ENCODE peak calls at places on chromosomes 6 and 20, in seven cellular contexts. One of them, this sample, is unnamed.
A peak's percentile ranks its signal among the peaks of the same experiment; 100 is the strongest.

GRCh38 chr20:44851545-44851944 is 34.0 kb upstream of the YWHAB start:
- DNase-seq in islet precursor cell: no peak
- DNase-seq in testis: no peak
- DNase-seq in substantia nigra: no peak
- DNase-seq in CD4-positive, alpha-beta T cell: no peak
- DNase-seq in activated naive CD4-positive, alpha-beta T cell treated with anti-CD3 and anti-CD28 coated beads, Interleukin-2, amount 10 ng/mL, durations not matched to agents 7 days and 5 days: no peak
- DNase-seq in left lung: no peak
- DNase-seq in this sample: no peak

GRCh38 chr6:168432196-168432595 is 8.8 kb upstream of the SMOC2 start:
- DNase-seq in islet precursor cell: no peak
- DNase-seq in testis: no peak
- DNase-seq in substantia nigra: no peak
- DNase-seq in CD4-positive, alpha-beta T cell: no peak
- DNase-seq in activated naive CD4-positive, alpha-beta T cell treated with anti-CD3 and anti-CD28 coated beads, Interleukin-2, amount 10 ng/mL, durations not matched to agents 7 days and 5 days: no peak
- DNase-seq in left lung: no peak
- DNase-seq in this sample: no peak

GRCh38 chr20:56589633-56590032 is 39.5 kb upstream of the TFAP2C start:
- DNase-seq in islet precursor cell: no peak
- DNase-seq in testis: no peak
- DNase-seq in substantia nigra: no peak
- DNase-seq in CD4-positive, alpha-beta T cell: no peak
- DNase-seq in activated naive CD4-positive, alpha-beta T cell treated with anti-CD3 and anti-CD28 coated beads, Interleukin-2, amount 10 ng/mL, durations not matched to agents 7 days and 5 days: no peak
- DNase-seq in left lung: no peak
- DNase-seq in this sample: no peak

GRCh38 chr6:136067731-136068341 is 182.3 kb downstream of the MTFR2 start:
- DNase-seq in islet precursor cell: peak; percentile 78
- DNase-seq in testis: no peak
- DNase-seq in substantia nigra: no peak
- DNase-seq in CD4-positive, alpha-beta T cell: no peak
- DNase-seq in activated naive CD4-positive, alpha-beta T cell treated with anti-CD3 and anti-CD28 coated beads, Interleukin-2, amount 10 ng/mL, durations not matched to agents 7 days and 5 days: no peak
- DNase-seq in left lung: no peak
- DNase-seq in this sample: no peak

GRCh38 chr6:48959401-48960060 is 503.5 kb downstream of the MMUT start:
- DNase-seq in islet precursor cell: no peak
- DNase-seq in testis: no peak
- DNase-seq in substantia nigra: no peak
- DNase-seq in CD4-positive, alpha-beta T cell: no peak
- DNase-seq in activated naive CD4-positive, alpha-beta T cell treated with anti-CD3 and anti-CD28 coated beads, Interleukin-2, amount 10 ng/mL, durations not matched to agents 7 days and 5 days: no peak
- DNase-seq in left lung: no peak
- DNase-seq in this sample: no peak

GRCh38 chr6:169454204-169454871 is 200.7 kb upstream of the THBS2 start:
- DNase-seq in islet precursor cell: no peak
- DNase-seq in testis: no peak
- DNase-seq in substantia nigra: no peak
- DNase-seq in CD4-positive, alpha-beta T cell: no peak
- DNase-seq in activated naive CD4-positive, alpha-beta T cell treated with anti-CD3 and anti-CD28 coated beads, Interleukin-2, amount 10 ng/mL, durations not matched to agents 7 days and 5 days: no peak
- DNase-seq in left lung: no peak
- DNase-seq in this sample: no peak

GRCh38 chr6:82144852-82145332 is 102.7 kb downstream of the IBTK start:
- DNase-seq in islet precursor cell: peak; percentile 84
- DNase-seq in testis: peak; percentile 22
- DNase-seq in substantia nigra: no peak
- DNase-seq in CD4-positive, alpha-beta T cell: no peak
- DNase-seq in activated naive CD4-positive, alpha-beta T cell treated with anti-CD3 and anti-CD28 coated beads, Interleukin-2, amount 10 ng/mL, durations not matched to agents 7 days and 5 days: no peak
- DNase-seq in left lung: no peak
- DNase-seq in this sample: no peak

GRCh38 chr20:58042626-58043025 is 185.8 kb downstream of the ANKRD60 start:
- DNase-seq in islet precursor cell: no peak
- DNase-seq in testis: no peak
- DNase-seq in substantia nigra: no peak
- DNase-seq in CD4-positive, alpha-beta T cell: no peak
- DNase-seq in activated naive CD4-positive, alpha-beta T cell treated with anti-CD3 and anti-CD28 coated beads, Interleukin-2, amount 10 ng/mL, durations not matched to agents 7 days and 5 days: no peak
- DNase-seq in left lung: no peak
- DNase-seq in this sample: no peak

GRCh38 chr6:134170844-134171243 is 118.4 kb upstream of the SLC2A12 start:
- DNase-seq in islet precursor cell: peak; percentile 74
- DNase-seq in testis: no peak
- DNase-seq in substantia nigra: no peak
- DNase-seq in CD4-positive, alpha-beta T cell: no peak
- DNase-seq in activated naive CD4-positive, alpha-beta T cell treated with anti-CD3 and anti-CD28 coated beads, Interleukin-2, amount 10 ng/mL, durations not matched to agents 7 days and 5 days: no peak
- DNase-seq in left lung: no peak
- DNase-seq in this sample: no peak

GRCh38 chr6:165987483-165988305 is 180.0 kb downstream of the TBXT start:
- DNase-seq in islet precursor cell: peak; percentile 83
- DNase-seq in testis: peak; percentile 93
- DNase-seq in substantia nigra: peak; percentile 59
- DNase-seq in CD4-positive, alpha-beta T cell: no peak
- DNase-seq in activated naive CD4-positive, alpha-beta T cell treated with anti-CD3 and anti-CD28 coated beads, Interleukin-2, amount 10 ng/mL, durations not matched to agents 7 days and 5 days: no peak
- DNase-seq in left lung: no peak
- DNase-seq in this sample: no peak

GRCh38 chr20:46400253-46400652 is 6.2 kb downstream of the ELMO2 start:
- DNase-seq in islet precursor cell: no peak
- DNase-seq in testis: peak; percentile 61
- DNase-seq in substantia nigra: no peak
- DNase-seq in CD4-positive, alpha-beta T cell: no peak
- DNase-seq in activated naive CD4-positive, alpha-beta T cell treated with anti-CD3 and anti-CD28 coated beads, Interleukin-2, amount 10 ng/mL, durations not matched to agents 7 days and 5 days: no peak
- DNase-seq in left lung: no peak
- DNase-seq in this sample: no peak

GRCh38 chr6:108497883-108498282 is 62.8 kb upstream of the FOXO3 start:
- DNase-seq in islet precursor cell: peak; percentile 78
- DNase-seq in testis: peak; percentile 41
- DNase-seq in substantia nigra: no peak
- DNase-seq in CD4-positive, alpha-beta T cell: no peak
- DNase-seq in activated naive CD4-positive, alpha-beta T cell treated with anti-CD3 and anti-CD28 coated beads, Interleukin-2, amount 10 ng/mL, durations not matched to agents 7 days and 5 days: peak; percentile 43
- DNase-seq in left lung: no peak
- DNase-seq in this sample: no peak

GRCh38 chr6:14873781-14874446 is 372.0 kb upstream of the JARID2 start:
- DNase-seq in islet precursor cell: no peak
- DNase-seq in testis: no peak
- DNase-seq in substantia nigra: no peak
- DNase-seq in CD4-positive, alpha-beta T cell: no peak
- DNase-seq in activated naive CD4-positive, alpha-beta T cell treated with anti-CD3 and anti-CD28 coated beads, Interleukin-2, amount 10 ng/mL, durations not matched to agents 7 days and 5 days: no peak
- DNase-seq in left lung: no peak
- DNase-seq in this sample: no peak

GRCh38 chr6:540490-540889 is 116.4 kb downstream of the HUS1B start:
- DNase-seq in islet precursor cell: no peak
- DNase-seq in testis: no peak
- DNase-seq in substantia nigra: no peak
- DNase-seq in CD4-positive, alpha-beta T cell: no peak
- DNase-seq in activated naive CD4-positive, alpha-beta T cell treated with anti-CD3 and anti-CD28 coated beads, Interleukin-2, amount 10 ng/mL, durations not matched to agents 7 days and 5 days: no peak
- DNase-seq in left lung: no peak
- DNase-seq in this sample: no peak

GRCh38 chr20:17935186-17935585 is 33.4 kb downstream of the SNX5 start:
- DNase-seq in islet precursor cell: no peak
- DNase-seq in testis: no peak
- DNase-seq in substantia nigra: no peak
- DNase-seq in CD4-positive, alpha-beta T cell: no peak
- DNase-seq in activated naive CD4-positive, alpha-beta T cell treated with anti-CD3 and anti-CD28 coated beads, Interleukin-2, amount 10 ng/mL, durations not matched to agents 7 days and 5 days: no peak
- DNase-seq in left lung: no peak
- DNase-seq in this sample: no peak

GRCh38 chr20:7193681-7194080 is 426.2 kb downstream of the BMP2 start:
- DNase-seq in islet precursor cell: no peak
- DNase-seq in testis: no peak
- DNase-seq in substantia nigra: no peak
- DNase-seq in CD4-positive, alpha-beta T cell: no peak
- DNase-seq in activated naive CD4-positive, alpha-beta T cell treated with anti-CD3 and anti-CD28 coated beads, Interleukin-2, amount 10 ng/mL, durations not matched to agents 7 days and 5 days: no peak
- DNase-seq in left lung: no peak
- DNase-seq in this sample: no peak

GRCh38 chr20:39880890-39881289 is 808.1 kb downstream of the MAFB start:
- DNase-seq in islet precursor cell: no peak
- DNase-seq in testis: no peak
- DNase-seq in substantia nigra: no peak
- DNase-seq in CD4-positive, alpha-beta T cell: no peak
- DNase-seq in activated naive CD4-positive, alpha-beta T cell treated with anti-CD3 and anti-CD28 coated beads, Interleukin-2, amount 10 ng/mL, durations not matched to agents 7 days and 5 days: no peak
- DNase-seq in left lung: no peak
- DNase-seq in this sample: no peak